ENCODE peak calls at places on chromosome 5, in five cellular contexts. N is HCT116, B is GM12878, F is HepG2, P is K562. S is an unnamed sample.

GRCh38 chr5:173835131-173835530 is 53.0 kb upstream of the CPEB4 start:
- DNase-seq in N (no peak), B (no peak), F (no peak), P (no peak), S (no peak)

GRCh38 chr5:137708796-137709559 is 26.9 kb downstream of the KLHL3 start:
- DNase-seq in N (no peak), B (no peak), F (no peak), P (no peak), S (no peak)

GRCh38 chr5:136084698-136085097 is 47.9 kb upstream of the SMAD5 start:
- DNase-seq in N (no peak), B (no peak), F (no peak), P (no peak), S (no peak)

GRCh38 chr5:55691265-55692105 is 20.6 kb downstream of the SLC38A9 start:
- DNase-seq in N (peak; percentile 33), B (no peak), F (peak; percentile 63), P (peak; percentile 18), S (peak; percentile 50)

GRCh38 chr5:128083811-128084227 is 253 bp downstream of the SLC12A2 start:
- DNase-seq in N (no peak), B (no peak), F (peak; percentile 4), P (no peak), S (peak; percentile 56)

GRCh38 chr5:55140908-55141665 is 18.9 kb upstream of the GPX8 start:
- DNase-seq in N (no peak), B (no peak), F (no peak), P (no peak), S (no peak)

GRCh38 chr5:125575561-125576504 is 829.4 kb upstream of the ZNF608 start:
- DNase-seq in N (no peak), B (no peak), F (no peak), P (no peak), S (peak; percentile 55)

GRCh38 chr5:145130996-145131395 is 704.1 kb downstream of the PRELID2 start:
- DNase-seq in N (no peak), B (no peak), F (no peak), P (no peak), S (peak; percentile 38)

GRCh38 chr5:170291324-170291847 is 6.2 kb downstream of the LCP2 start:
- DNase-seq in N (no peak), B (no peak), F (no peak), P (no peak), S (no peak)

GRCh38 chr5:133698646-133699526 is 86.5 kb upstream of the FSTL4 start:
- DNase-seq in N (no peak), B (peak; percentile 51), F (no peak), P (no peak), S (no peak)

GRCh38 chr5:81755320-81755719 is 4.4 kb upstream of the SSBP2 start:
- DNase-seq in N (peak; percentile 47), B (no peak), F (peak; percentile 20), P (no peak), S (peak; percentile 91)

GRCh38 chr5:9898319-9898718 is 268.2 kb upstream of the TAS2R1 start:
- DNase-seq in N (peak; percentile 8), B (no peak), F (peak; percentile 5), P (no peak), S (peak; percentile 66)

GRCh38 chr5:107476783-107477182 is 194.0 kb downstream of the EFNA5 start:
- DNase-seq in N (no peak), B (peak; percentile 80), F (no peak), P (no peak), S (peak; percentile 53)

GRCh38 chr5:78594014-78594413 is 54.6 kb downstream of the LHFPL2 start:
- DNase-seq in N (no peak), B (no peak), F (no peak), P (no peak), S (no peak)

GRCh38 chr5:122419195-122419894 is 107.3 kb downstream of the SNCAIP start:
- DNase-seq in N (no peak), B (no peak), F (no peak), P (no peak), S (no peak)

GRCh38 chr5:122156724-122157325 is 27.5 kb downstream of the ZNF474 start:
- DNase-seq in N (peak; percentile 18), B (no peak), F (peak; percentile 11), P (peak; percentile 64), S (peak; percentile 65)

GRCh38 chr5:159034083-159034824 is 65.5 kb downstream of the EBF1 start:
- DNase-seq in N (no peak), B (no peak), F (no peak), P (no peak), S (no peak)
- TF ChIP-seq REST in N (no peak), B (no peak), F (no peak), P (no peak), S (no peak)

DNA sequence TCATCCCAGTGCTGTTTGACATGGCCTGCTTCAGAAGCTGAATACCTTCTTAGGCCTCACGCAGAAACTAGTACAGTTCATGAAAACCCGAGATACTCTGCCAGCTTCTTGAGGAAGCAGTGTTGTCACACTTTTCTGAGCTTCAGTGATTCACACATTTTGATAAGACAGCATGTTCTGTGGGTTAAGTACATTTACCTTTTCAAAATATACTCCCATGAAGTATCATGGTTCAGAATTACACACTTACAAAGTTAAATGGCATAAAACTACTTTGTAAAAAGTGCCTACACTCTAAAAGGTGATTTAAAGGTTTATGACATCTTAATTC is 56.9 kb downstream of the VCAN start:
- DNase-seq in N (no peak), B (no peak), F (no peak), P (no peak), S (no peak)
- H2AFZ ChIP-seq in N (no peak overlapping the region), B (no peak overlapping the region), F (no peak overlapping the region), P (no peak overlapping the region), S (no peak overlapping the region)

GRCh38 chr5:88666761-88667186 is 216.2 kb downstream of the MEF2C start:
- DNase-seq in N (no peak), B (no peak), F (no peak), P (no peak), S (peak; percentile 76)

GRCh38 chr5:88664630-88665029 is 218.4 kb downstream of the MEF2C start:
- DNase-seq in N (no peak), B (no peak), F (no peak), P (no peak), S (peak; percentile 87)

GRCh38 chr5:88669314-88669713 is 213.7 kb downstream of the MEF2C start:
- DNase-seq in N (no peak), B (no peak), F (no peak), P (no peak), S (no peak)

GRCh38 chr5:88665750-88666215 is 217.2 kb downstream of the MEF2C start:
- DNase-seq in N (no peak), B (no peak), F (no peak), P (no peak), S (peak; percentile 79)

DNA sequence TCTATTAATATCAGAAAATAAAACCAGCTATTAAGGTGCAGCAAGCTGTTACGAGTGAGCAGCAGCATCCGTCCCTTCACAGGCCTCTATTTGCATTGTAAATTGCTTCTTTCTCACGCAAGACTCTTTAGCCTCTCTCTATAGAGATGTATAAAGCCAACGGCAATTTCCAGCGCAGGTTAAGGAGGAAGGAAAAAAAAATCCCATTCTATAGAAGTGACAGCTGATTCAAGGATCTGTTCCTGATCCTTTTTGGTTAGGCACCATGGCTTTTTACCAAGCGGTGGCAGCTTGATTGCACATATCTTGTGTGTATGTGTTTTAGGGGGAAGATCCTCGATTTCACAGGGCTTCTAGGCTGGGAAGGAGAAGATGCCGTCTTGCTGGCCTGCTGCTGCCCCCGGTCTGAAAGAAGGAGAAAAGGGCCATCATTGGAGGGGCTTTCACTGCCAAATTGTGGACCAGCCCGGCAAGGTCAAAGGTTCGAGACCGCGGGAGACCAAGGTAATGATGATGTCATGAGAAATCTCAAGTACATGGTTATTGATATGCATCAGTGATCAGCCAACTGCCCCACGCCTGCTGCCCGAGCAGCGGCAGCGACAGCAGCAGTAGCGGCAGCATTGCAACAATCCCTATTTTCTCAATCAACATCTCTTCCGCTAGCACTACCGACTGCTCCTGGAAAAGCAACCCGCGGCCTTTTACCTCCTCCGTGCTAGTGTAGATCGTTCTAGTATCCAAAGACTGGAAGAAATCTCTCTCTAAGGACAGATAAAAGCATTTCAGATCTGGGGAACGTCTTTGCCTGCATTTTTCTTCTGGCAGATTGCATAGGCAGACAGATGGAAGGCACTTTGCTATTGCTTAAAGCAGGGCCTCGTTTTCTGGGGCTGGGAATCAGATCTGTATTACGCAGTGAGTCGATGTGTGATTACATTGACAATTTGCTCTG is 215.5 kb downstream of the MEF2C start:
- DNase-seq in N (no peak), B (no peak), F (no peak), P (no peak), S (peak; percentile 94)
- TF ChIP-seq EZH2 in N (no peak), B (no peak), F (no peak), P (no peak), S (peak; percentile 39)

GRCh38 chr5:175849153-175849552 is 22.2 kb upstream of the CPLX2 start:
- DNase-seq in N (no peak), B (no peak), F (peak; percentile 38), P (no peak), S (no peak)

GRCh38 chr5:175846332-175846731 is 25.0 kb upstream of the CPLX2 start:
- DNase-seq in N (no peak), B (no peak), F (no peak), P (no peak), S (no peak)

GRCh38 chr5:175847061-175847460 is 24.3 kb upstream of the CPLX2 start:
- DNase-seq in N (no peak), B (no peak), F (no peak), P (no peak), S (no peak)

GRCh38 chr5:175848676-175849075 is 22.7 kb upstream of the CPLX2 start:
- DNase-seq in N (no peak), B (no peak), F (no peak), P (no peak), S (no peak)

DNA sequence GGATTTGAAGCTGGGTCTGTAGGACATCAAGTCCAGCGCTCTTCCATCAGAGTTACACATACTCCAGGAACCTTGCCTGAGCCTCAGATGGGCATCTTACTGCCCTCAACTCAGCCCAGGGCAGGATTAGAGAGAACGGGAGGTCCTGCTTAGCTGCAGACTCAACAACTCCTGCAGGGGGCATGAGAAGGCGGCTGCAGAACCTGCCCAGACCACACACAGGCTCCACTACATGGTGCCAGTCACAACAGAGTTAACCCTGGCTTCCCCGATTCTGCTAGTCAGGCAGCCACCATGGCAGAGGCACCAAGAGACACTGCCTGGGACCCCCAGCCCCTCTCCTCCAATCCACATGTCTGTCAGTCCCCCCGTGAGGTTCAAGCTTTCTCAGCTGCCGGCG is 23.9 kb upstream of the CPLX2 start:
- DNase-seq in N (no peak), B (no peak), F (peak; percentile 35), P (peak; percentile 25), S (peak; percentile 69)
- TF ChIP-seq REST in N (no peak), B (no peak), F (no peak), P (no peak), S (no peak)

DNA sequence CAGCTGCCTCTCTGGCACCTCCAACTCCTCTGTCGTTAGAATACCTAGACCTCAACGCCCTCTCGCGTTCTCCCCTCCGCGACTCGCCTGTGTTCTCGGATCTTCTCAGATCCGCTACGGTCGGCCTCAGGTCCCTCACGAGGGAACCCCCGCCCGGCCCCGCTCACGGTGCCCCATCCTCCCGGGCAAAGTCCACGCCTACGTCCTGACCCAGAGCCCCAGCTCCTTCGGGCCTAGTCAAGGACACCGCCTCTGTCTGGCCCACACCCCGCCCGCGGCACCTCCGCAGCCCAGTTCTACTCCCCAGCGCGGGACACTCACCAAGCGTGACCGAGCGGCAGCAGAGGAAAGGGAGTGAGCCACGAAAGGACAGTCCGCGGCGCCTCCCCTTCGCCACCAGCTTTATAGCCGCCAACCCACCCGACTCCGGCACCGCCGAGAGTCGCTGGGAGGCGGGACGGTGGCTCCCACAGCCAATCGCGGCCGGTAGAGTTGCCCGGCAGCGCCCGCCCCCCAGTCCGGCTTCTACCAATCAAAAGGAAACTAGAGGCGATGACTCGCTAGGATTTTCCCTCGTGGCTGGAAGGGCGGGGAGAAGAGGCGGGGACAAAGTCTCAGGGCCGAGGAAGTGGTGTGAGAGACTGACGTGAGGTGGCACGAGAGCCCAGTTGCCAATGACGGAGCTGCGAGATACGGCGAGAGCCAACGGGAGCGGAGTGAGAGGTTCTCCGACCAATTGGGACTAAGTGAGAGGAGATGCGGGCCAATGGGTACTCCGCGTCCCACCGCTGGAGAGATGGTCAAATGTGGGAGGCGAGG is at the start of gene HMGCS1:
- DNase-seq in N (peak; percentile 99), B (peak; percentile 100), F (peak; percentile 98), P (peak; percentile 99), S (peak; percentile 99)
- H2AFZ ChIP-seq in N (peak within 1 kb of the TSS; percentile 51), B (peak within 1 kb of the TSS; percentile 86), F (no peak within 1 kb of the TSS), P (peak within 1 kb of the TSS; percentile 91), S (peak within 1 kb of the TSS; percentile 97)